ENCODE peak calls at places on chromosomes 1 and 21, in seven cellular contexts. One of them, this sample, is unnamed.

GRCh38 chr1:153783233-153784190 is 8.3 kb downstream of the SLC27A3 start:
- DNase-seq in activated CD8-positive, alpha-beta T cell treated with anti-CD3 and anti-CD28 coated beads for 36 hours: peak
- DNase-seq in psoas muscle: peak
- DNase-seq in cardiac muscle cell: peak
- DNase-seq in T follicular helper cell: peak
- DNase-seq in AG09309: peak
- DNase-seq in NCI-H146: peak
- DNase-seq in this sample: peak

GRCh38 chr1:182149411-182149965 is 88.0 kb upstream of the ZNF648 start:
- DNase-seq in T follicular helper cell: no peak
- DNase-seq in activated CD8-positive, alpha-beta T cell treated with anti-CD3 and anti-CD28 coated beads for 36 hours: peak
- DNase-seq in AG09309: peak
- DNase-seq in NCI-H146: no peak
- DNase-seq in cardiac muscle cell: no peak
- DNase-seq in psoas muscle: peak
- DNase-seq in this sample: peak

GRCh38 chr21:35468991-35469390 is 419.9 kb upstream of the RUNX1 start:
- DNase-seq in activated CD8-positive, alpha-beta T cell treated with anti-CD3 and anti-CD28 coated beads for 36 hours: no peak
- DNase-seq in cardiac muscle cell: no peak
- DNase-seq in NCI-H146: no peak
- DNase-seq in T follicular helper cell: no peak
- DNase-seq in psoas muscle: no peak
- DNase-seq in AG09309: no peak
- DNase-seq in this sample: no peak

GRCh38 chr1:219621047-219621786 is 8.3 kb upstream of the ZC3H11B start:
- DNase-seq in cardiac muscle cell: no peak
- DNase-seq in NCI-H146: peak
- DNase-seq in activated CD8-positive, alpha-beta T cell treated with anti-CD3 and anti-CD28 coated beads for 36 hours: no peak
- DNase-seq in AG09309: no peak
- DNase-seq in psoas muscle: no peak
- DNase-seq in T follicular helper cell: no peak
- DNase-seq in this sample: no peak

GRCh38 chr1:156115514-156116374 is 1.2 kb downstream of the LMNA start:
- DNase-seq in psoas muscle: peak
- DNase-seq in activated CD8-positive, alpha-beta T cell treated with anti-CD3 and anti-CD28 coated beads for 36 hours: no peak
- DNase-seq in cardiac muscle cell: peak
- DNase-seq in AG09309: no peak
- DNase-seq in NCI-H146: no peak
- DNase-seq in T follicular helper cell: no peak
- DNase-seq in this sample: peak

GRCh38 chr1:234709473-234710279 is 99.7 kb upstream of the IRF2BP2 start:
- DNase-seq in AG09309: no peak
- DNase-seq in T follicular helper cell: no peak
- DNase-seq in NCI-H146: no peak
- DNase-seq in activated CD8-positive, alpha-beta T cell treated with anti-CD3 and anti-CD28 coated beads for 36 hours: no peak
- DNase-seq in psoas muscle: no peak
- DNase-seq in cardiac muscle cell: peak
- DNase-seq in this sample: no peak

GRCh38 chr1:160451859-160452232 is 51.5 kb downstream of the VANGL2 start:
- DNase-seq in psoas muscle: no peak
- DNase-seq in AG09309: no peak
- DNase-seq in cardiac muscle cell: no peak
- DNase-seq in NCI-H146: no peak
- DNase-seq in activated CD8-positive, alpha-beta T cell treated with anti-CD3 and anti-CD28 coated beads for 36 hours: no peak
- DNase-seq in T follicular helper cell: no peak
- DNase-seq in this sample: no peak

GRCh38 chr1:182217071-182217470 is 155.6 kb upstream of the ZNF648 start:
- DNase-seq in AG09309: peak
- DNase-seq in psoas muscle: no peak
- DNase-seq in NCI-H146: no peak
- DNase-seq in activated CD8-positive, alpha-beta T cell treated with anti-CD3 and anti-CD28 coated beads for 36 hours: no peak
- DNase-seq in T follicular helper cell: no peak
- DNase-seq in cardiac muscle cell: no peak
- DNase-seq in this sample: no peak

GRCh38 chr1:21518774-21519455 is 9.7 kb downstream of the ALPL start:
- DNase-seq in psoas muscle: no peak
- DNase-seq in NCI-H146: no peak
- DNase-seq in activated CD8-positive, alpha-beta T cell treated with anti-CD3 and anti-CD28 coated beads for 36 hours: no peak
- DNase-seq in cardiac muscle cell: no peak
- DNase-seq in AG09309: no peak
- DNase-seq in T follicular helper cell: no peak
- DNase-seq in this sample: no peak

GRCh38 chr1:231072054-231072453 is 32.0 kb upstream of the FAM89A start:
- DNase-seq in T follicular helper cell: no peak
- DNase-seq in cardiac muscle cell: no peak
- DNase-seq in NCI-H146: no peak
- DNase-seq in AG09309: no peak
- DNase-seq in psoas muscle: no peak
- DNase-seq in activated CD8-positive, alpha-beta T cell treated with anti-CD3 and anti-CD28 coated beads for 36 hours: no peak
- DNase-seq in this sample: no peak

GRCh38 chr1:158999301-159000069 is 10.2 kb upstream of the IFI16 start:
- DNase-seq in AG09309: peak
- DNase-seq in T follicular helper cell: no peak
- DNase-seq in psoas muscle: peak
- DNase-seq in NCI-H146: no peak
- DNase-seq in cardiac muscle cell: peak
- DNase-seq in activated CD8-positive, alpha-beta T cell treated with anti-CD3 and anti-CD28 coated beads for 36 hours: no peak
- DNase-seq in this sample: peak

GRCh38 chr1:191929383-191929782 is 228.9 kb upstream of the RGS18 start:
- DNase-seq in cardiac muscle cell: no peak
- DNase-seq in psoas muscle: no peak
- DNase-seq in AG09309: no peak
- DNase-seq in T follicular helper cell: no peak
- DNase-seq in NCI-H146: no peak
- DNase-seq in activated CD8-positive, alpha-beta T cell treated with anti-CD3 and anti-CD28 coated beads for 36 hours: no peak
- DNase-seq in this sample: no peak

GRCh38 chr1:54551891-54552290 is 3.9 kb downstream of the ACOT11 start:
- DNase-seq in NCI-H146: no peak
- DNase-seq in psoas muscle: no peak
- DNase-seq in activated CD8-positive, alpha-beta T cell treated with anti-CD3 and anti-CD28 coated beads for 36 hours: no peak
- DNase-seq in cardiac muscle cell: no peak
- DNase-seq in AG09309: no peak
- DNase-seq in T follicular helper cell: no peak
- DNase-seq in this sample: no peak

GRCh38 chr1:55050283-55050682 is 10.9 kb downstream of the PCSK9 start:
- DNase-seq in activated CD8-positive, alpha-beta T cell treated with anti-CD3 and anti-CD28 coated beads for 36 hours: no peak
- DNase-seq in psoas muscle: no peak
- DNase-seq in T follicular helper cell: no peak
- DNase-seq in NCI-H146: no peak
- DNase-seq in AG09309: peak
- DNase-seq in cardiac muscle cell: no peak
- DNase-seq in this sample: no peak

GRCh38 chr1:207803678-207804077 is 51.8 kb downstream of the CD46 start:
- DNase-seq in activated CD8-positive, alpha-beta T cell treated with anti-CD3 and anti-CD28 coated beads for 36 hours: no peak
- DNase-seq in NCI-H146: no peak
- DNase-seq in AG09309: no peak
- DNase-seq in T follicular helper cell: no peak
- DNase-seq in cardiac muscle cell: no peak
- DNase-seq in psoas muscle: no peak
- DNase-seq in this sample: no peak

GRCh38 chr21:42656872-42657271 is 3.5 kb downstream of the PDE9A start:
- DNase-seq in T follicular helper cell: no peak
- DNase-seq in psoas muscle: no peak
- DNase-seq in AG09309: no peak
- DNase-seq in NCI-H146: no peak
- DNase-seq in cardiac muscle cell: no peak
- DNase-seq in activated CD8-positive, alpha-beta T cell treated with anti-CD3 and anti-CD28 coated beads for 36 hours: no peak
- DNase-seq in this sample: peak

GRCh38 chr1:18452550-18452949 is 28.2 kb upstream of the KLHDC7A start:
- DNase-seq in T follicular helper cell: no peak
- DNase-seq in AG09309: no peak
- DNase-seq in NCI-H146: no peak
- DNase-seq in activated CD8-positive, alpha-beta T cell treated with anti-CD3 and anti-CD28 coated beads for 36 hours: peak
- DNase-seq in psoas muscle: no peak
- DNase-seq in cardiac muscle cell: peak
- DNase-seq in this sample: no peak

GRCh38 chr1:193070395-193070753 is 11.0 kb downstream of the RO60 start:
- DNase-seq in AG09309: no peak
- DNase-seq in NCI-H146: no peak
- DNase-seq in activated CD8-positive, alpha-beta T cell treated with anti-CD3 and anti-CD28 coated beads for 36 hours: no peak
- DNase-seq in T follicular helper cell: no peak
- DNase-seq in psoas muscle: no peak
- DNase-seq in cardiac muscle cell: no peak
- DNase-seq in this sample: no peak

GRCh38 chr1:116489231-116489697 is 81.6 kb downstream of the CD58 start:
- DNase-seq in T follicular helper cell: no peak
- DNase-seq in NCI-H146: no peak
- DNase-seq in AG09309: no peak
- DNase-seq in psoas muscle: no peak
- DNase-seq in cardiac muscle cell: no peak
- DNase-seq in activated CD8-positive, alpha-beta T cell treated with anti-CD3 and anti-CD28 coated beads for 36 hours: no peak
- DNase-seq in this sample: no peak

GRCh38 chr1:44405041-44405803 is at the start of gene RNF220:
- DNase-seq in AG09309: peak
- DNase-seq in activated CD8-positive, alpha-beta T cell treated with anti-CD3 and anti-CD28 coated beads for 36 hours: peak
- DNase-seq in NCI-H146: peak
- DNase-seq in psoas muscle: peak
- DNase-seq in cardiac muscle cell: peak
- DNase-seq in T follicular helper cell: no peak
- DNase-seq in this sample: peak

GRCh38 chr1:38600286-38600685 is 259.3 kb downstream of the RRAGC start:
- DNase-seq in NCI-H146: no peak
- DNase-seq in psoas muscle: no peak
- DNase-seq in activated CD8-positive, alpha-beta T cell treated with anti-CD3 and anti-CD28 coated beads for 36 hours: no peak
- DNase-seq in AG09309: no peak
- DNase-seq in cardiac muscle cell: no peak
- DNase-seq in T follicular helper cell: no peak
- DNase-seq in this sample: no peak

GRCh38 chr1:164670026-164670425 is 111.0 kb downstream of the PBX1 start:
- DNase-seq in T follicular helper cell: no peak
- DNase-seq in AG09309: no peak
- DNase-seq in psoas muscle: no peak
- DNase-seq in NCI-H146: no peak
- DNase-seq in activated CD8-positive, alpha-beta T cell treated with anti-CD3 and anti-CD28 coated beads for 36 hours: no peak
- DNase-seq in cardiac muscle cell: no peak
- DNase-seq in this sample: no peak

GRCh38 chr1:51328279-51328678 is 2.1 kb downstream of the TTC39A start:
- DNase-seq in psoas muscle: no peak
- DNase-seq in NCI-H146: no peak
- DNase-seq in T follicular helper cell: no peak
- DNase-seq in activated CD8-positive, alpha-beta T cell treated with anti-CD3 and anti-CD28 coated beads for 36 hours: no peak
- DNase-seq in AG09309: no peak
- DNase-seq in cardiac muscle cell: no peak
- DNase-seq in this sample: no peak

GRCh38 chr21:45498646-45499000 is 43.6 kb downstream of the SLC19A1 start:
- DNase-seq in cardiac muscle cell: no peak
- DNase-seq in AG09309: no peak
- DNase-seq in NCI-H146: no peak
- DNase-seq in psoas muscle: peak
- DNase-seq in activated CD8-positive, alpha-beta T cell treated with anti-CD3 and anti-CD28 coated beads for 36 hours: no peak
- DNase-seq in T follicular helper cell: no peak
- DNase-seq in this sample: no peak

GRCh38 chr1:87940410-87940809 is 611.7 kb downstream of the LMO4 start:
- DNase-seq in NCI-H146: no peak
- DNase-seq in psoas muscle: no peak
- DNase-seq in T follicular helper cell: no peak
- DNase-seq in cardiac muscle cell: no peak
- DNase-seq in activated CD8-positive, alpha-beta T cell treated with anti-CD3 and anti-CD28 coated beads for 36 hours: no peak
- DNase-seq in AG09309: no peak
- DNase-seq in this sample: no peak

GRCh38 chr1:22273686-22274681 is 131.1 kb upstream of the WNT4 start:
- DNase-seq in cardiac muscle cell: no peak
- DNase-seq in psoas muscle: no peak
- DNase-seq in NCI-H146: no peak
- DNase-seq in T follicular helper cell: no peak
- DNase-seq in AG09309: no peak
- DNase-seq in activated CD8-positive, alpha-beta T cell treated with anti-CD3 and anti-CD28 coated beads for 36 hours: no peak
- DNase-seq in this sample: no peak

GRCh38 chr21:23799376-23799775 is 1807.9 kb downstream of the MRPL39 start:
- DNase-seq in NCI-H146: no peak
- DNase-seq in cardiac muscle cell: no peak
- DNase-seq in T follicular helper cell: no peak
- DNase-seq in psoas muscle: no peak
- DNase-seq in activated CD8-positive, alpha-beta T cell treated with anti-CD3 and anti-CD28 coated beads for 36 hours: no peak
- DNase-seq in AG09309: no peak
- DNase-seq in this sample: no peak

GRCh38 chr1:69568435-69569280 is 936 bp downstream of the LRRC7 start:
- DNase-seq in T follicular helper cell: no peak
- DNase-seq in psoas muscle: no peak
- DNase-seq in cardiac muscle cell: peak
- DNase-seq in NCI-H146: no peak
- DNase-seq in activated CD8-positive, alpha-beta T cell treated with anti-CD3 and anti-CD28 coated beads for 36 hours: no peak
- DNase-seq in AG09309: no peak
- DNase-seq in this sample: no peak

GRCh38 chr21:35086357-35086756 is 37.3 kb upstream of the RUNX1 start:
- DNase-seq in NCI-H146: no peak
- DNase-seq in T follicular helper cell: no peak
- DNase-seq in cardiac muscle cell: no peak
- DNase-seq in AG09309: no peak
- DNase-seq in psoas muscle: no peak
- DNase-seq in activated CD8-positive, alpha-beta T cell treated with anti-CD3 and anti-CD28 coated beads for 36 hours: no peak
- DNase-seq in this sample: no peak

GRCh38 chr1:114345930-114346479 is 165.0 kb downstream of the TRIM33 start:
- DNase-seq in psoas muscle: peak
- DNase-seq in NCI-H146: peak
- DNase-seq in cardiac muscle cell: no peak
- DNase-seq in T follicular helper cell: no peak
- DNase-seq in AG09309: no peak
- DNase-seq in activated CD8-positive, alpha-beta T cell treated with anti-CD3 and anti-CD28 coated beads for 36 hours: no peak
- DNase-seq in this sample: no peak

GRCh38 chr1:176691251-176692228 is 228.6 kb downstream of the PAPPA2 start:
- DNase-seq in activated CD8-positive, alpha-beta T cell treated with anti-CD3 and anti-CD28 coated beads for 36 hours: peak
- DNase-seq in NCI-H146: peak
- DNase-seq in psoas muscle: no peak
- DNase-seq in cardiac muscle cell: peak
- DNase-seq in T follicular helper cell: no peak
- DNase-seq in AG09309: peak
- DNase-seq in this sample: no peak

GRCh38 chr1:86470859-86471258 is 2.1 kb downstream of the CLCA1 start:
- DNase-seq in cardiac muscle cell: no peak
- DNase-seq in T follicular helper cell: no peak
- DNase-seq in NCI-H146: no peak
- DNase-seq in AG09309: no peak
- DNase-seq in activated CD8-positive, alpha-beta T cell treated with anti-CD3 and anti-CD28 coated beads for 36 hours: no peak
- DNase-seq in psoas muscle: no peak
- DNase-seq in this sample: no peak

GRCh38 chr1:82143108-82143833 is 342.5 kb downstream of the ADGRL2 start:
- DNase-seq in activated CD8-positive, alpha-beta T cell treated with anti-CD3 and anti-CD28 coated beads for 36 hours: no peak
- DNase-seq in T follicular helper cell: no peak
- DNase-seq in psoas muscle: no peak
- DNase-seq in AG09309: no peak
- DNase-seq in NCI-H146: no peak
- DNase-seq in cardiac muscle cell: no peak
- DNase-seq in this sample: no peak

GRCh38 chr1:111856411-111857135 is 100.9 kb downstream of the DDX20 start:
- DNase-seq in cardiac muscle cell: no peak
- DNase-seq in activated CD8-positive, alpha-beta T cell treated with anti-CD3 and anti-CD28 coated beads for 36 hours: no peak
- DNase-seq in T follicular helper cell: no peak
- DNase-seq in NCI-H146: peak
- DNase-seq in psoas muscle: no peak
- DNase-seq in AG09309: no peak
- DNase-seq in this sample: no peak

GRCh38 chr1:30322859-30323257 is 400.5 kb downstream of the MATN1 start:
- DNase-seq in psoas muscle: no peak
- DNase-seq in AG09309: no peak
- DNase-seq in cardiac muscle cell: no peak
- DNase-seq in NCI-H146: no peak
- DNase-seq in T follicular helper cell: no peak
- DNase-seq in activated CD8-positive, alpha-beta T cell treated with anti-CD3 and anti-CD28 coated beads for 36 hours: no peak
- DNase-seq in this sample: no peak

GRCh38 chr1:36479505-36480051 is 3.1 kb downstream of the CSF3R start:
- DNase-seq in NCI-H146: no peak
- DNase-seq in AG09309: no peak
- DNase-seq in psoas muscle: no peak
- DNase-seq in T follicular helper cell: no peak
- DNase-seq in cardiac muscle cell: no peak
- DNase-seq in activated CD8-positive, alpha-beta T cell treated with anti-CD3 and anti-CD28 coated beads for 36 hours: no peak
- DNase-seq in this sample: no peak

This sample was measured in left lung.